ENCODE peak calls at places on chromosomes 6 and 20, in ten cellular contexts. T is ovary, K is tibial nerve, U is H1, N is upper lobe of left lung, I is SK-N-SH, O is GM12878, Z is A549, D is K562, C is transverse colon. W is an unnamed sample.

GRCh38 chr20:1185316-1185741 is 548 bp upstream of the TMEM74B start:
- DNase-seq in T (no peak), K (no peak), U (no peak), N (no peak), I (peak), O (no peak), Z (peak), D (peak), C (no peak), W (no peak)

GRCh38 chr6:89412071-89413005 is at the start of gene RRAGD:
- DNase-seq in T (peak), K (peak), U (no peak), N (peak), I (peak), O (no peak), Z (peak), D (peak), C (peak), W (no peak)

GRCh38 chr6:138981416-138981815 is 6.6 kb downstream of the REPS1 start:
- DNase-seq in T (no peak), K (no peak), U (no peak), N (no peak), I (no peak), O (no peak), Z (no peak), D (no peak), C (no peak), W (no peak)

GRCh38 chr20:58702859-58703648 is 10.5 kb downstream of the NPEPL1 start:
- DNase-seq in T (no peak), K (no peak), U (no peak), N (peak), I (no peak), O (no peak), Z (no peak), D (peak), C (peak), W (no peak)

GRCh38 chr6:153104220-153104619 is 26.9 kb downstream of the RGS17 start:
- DNase-seq in T (no peak), K (no peak), U (no peak), N (no peak), I (no peak), O (no peak), Z (no peak), D (no peak), C (no peak), W (no peak)

GRCh38 chr20:1894951-1895673 is at the start of gene SIRPA:
- DNase-seq in T (peak), K (no peak), U (no peak), N (peak), I (peak), O (no peak), Z (peak), D (peak), C (peak), W (peak)

GRCh38 chr6:131058236-131058635 is 4.8 kb downstream of the EPB41L2 start:
- DNase-seq in T (no peak), K (no peak), U (no peak), N (no peak), I (no peak), O (no peak), Z (no peak), D (no peak), C (no peak), W (no peak)

GRCh38 chr20:34943808-34944568 is 11.6 kb downstream of the GSS start:
- DNase-seq in T (no peak), K (no peak), U (no peak), N (no peak), I (no peak), O (no peak), Z (no peak), D (no peak), C (no peak), W (no peak)

GRCh38 chr20:38748863-38749153 is 548 bp downstream of the ACTR5 start:
- DNase-seq in T (no peak), K (no peak), U (no peak), N (peak), I (no peak), O (no peak), Z (no peak), D (no peak), C (peak), W (no peak)

GRCh38 chr6:85422996-85423395 is 26.9 kb upstream of the NT5E start:
- DNase-seq in T (no peak), K (no peak), U (no peak), N (no peak), I (no peak), O (no peak), Z (no peak), D (no peak), C (no peak), W (no peak)

GRCh38 chr6:116136373-116136772 is 10.4 kb upstream of the COL10A1 start:
- DNase-seq in T (no peak), K (no peak), U (no peak), N (no peak), I (no peak), O (no peak), Z (no peak), D (no peak), C (no peak), W (no peak)

GRCh38 chr6:30325873-30326445 is 768 bp upstream of the TRIM39 start:
- DNase-seq in T (peak), K (no peak), U (peak), N (peak), I (no peak), O (peak), Z (peak), D (peak), C (no peak), W (no peak)

GRCh38 chr20:8299921-8300320 is 167.9 kb downstream of the PLCB1 start:
- DNase-seq in T (no peak), K (no peak), U (no peak), N (no peak), I (no peak), O (no peak), Z (no peak), D (no peak), C (no peak), W (no peak)

GRCh38 chr6:168870982-168871381 is 382.7 kb downstream of the THBS2 start:
- DNase-seq in T (no peak), K (no peak), U (no peak), N (no peak), I (no peak), O (no peak), Z (no peak), D (no peak), C (no peak), W (no peak)

GRCh38 chr6:168865522-168865921 is 388.1 kb downstream of the THBS2 start:
- DNase-seq in T (no peak), K (no peak), U (no peak), N (no peak), I (no peak), O (no peak), Z (no peak), D (no peak), C (no peak), W (no peak)

GRCh38 chr6:168866534-168866933 is 387.1 kb downstream of the THBS2 start:
- DNase-seq in T (no peak), K (no peak), U (no peak), N (no peak), I (no peak), O (no peak), Z (no peak), D (no peak), C (no peak), W (no peak)

GRCh38 chr6:168864541-168865495 is 388.8 kb downstream of the THBS2 start:
- DNase-seq in T (no peak), K (no peak), U (no peak), N (no peak), I (no peak), O (no peak), Z (no peak), D (no peak), C (no peak), W (no peak)

DNA sequence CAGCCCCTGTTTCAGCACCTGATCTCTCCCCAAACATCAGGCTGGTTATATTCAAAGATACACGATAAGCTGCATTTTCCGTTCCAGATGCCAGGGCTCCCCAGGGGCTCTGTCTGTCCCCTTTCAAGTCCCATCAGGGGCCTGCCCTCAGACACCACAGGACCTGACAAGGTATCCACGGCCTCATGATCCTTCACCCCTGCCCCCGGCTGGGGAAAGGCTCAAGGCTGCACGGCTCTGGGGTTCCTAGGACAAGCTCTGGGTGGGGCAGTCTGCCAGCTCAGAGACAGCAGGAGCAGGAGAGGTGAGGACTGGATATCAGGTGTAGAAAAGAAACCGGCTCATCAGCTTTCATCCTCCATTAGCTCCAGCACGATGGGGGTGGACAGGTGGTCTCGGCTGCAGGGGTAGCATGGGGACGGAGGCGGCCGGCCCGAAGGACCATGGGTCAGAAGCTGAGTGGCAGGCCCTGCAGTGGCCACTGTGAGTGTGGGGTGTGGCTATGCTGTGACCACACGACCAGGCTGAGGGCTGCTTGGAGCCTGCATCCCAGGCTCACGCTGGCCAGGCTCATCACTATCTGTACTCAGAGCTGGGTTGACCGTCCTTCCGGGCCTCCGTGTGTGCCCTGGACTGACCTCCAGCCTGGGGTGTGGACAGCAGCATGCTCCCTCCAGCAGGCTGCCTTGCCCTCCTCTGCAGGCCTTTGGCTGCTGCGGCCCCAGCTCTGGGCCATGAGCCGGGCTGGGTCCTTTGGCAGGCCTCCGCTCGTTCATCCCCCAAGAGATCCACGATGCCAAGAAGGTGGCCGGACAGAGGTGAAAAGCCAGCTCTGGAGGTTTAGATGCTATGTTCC is 386.2 kb downstream of the THBS2 start:
- DNase-seq in T (no peak), K (no peak), U (no peak), N (no peak), I (no peak), O (no peak), Z (no peak), D (no peak), C (no peak), W (no peak)
- H3K27ac ChIP-seq in T (no peak), K (no peak), U (no peak), N (no peak), I (no peak), O (no peak), Z (no peak), D (no peak), C (no peak), W (no peak)

GRCh38 chr20:42112161-42112560 is 494.0 kb upstream of the CHD6 start:
- DNase-seq in T (no peak), K (no peak), U (no peak), N (no peak), I (no peak), O (no peak), Z (no peak), D (no peak), C (no peak), W (no peak)
- TF ChIP-seq EP300 in T (no peak), K (no peak), U (no peak), N (no peak), I (no peak), O (no peak), Z (no peak), D (no peak), C (no peak), W (no peak)

DNA sequence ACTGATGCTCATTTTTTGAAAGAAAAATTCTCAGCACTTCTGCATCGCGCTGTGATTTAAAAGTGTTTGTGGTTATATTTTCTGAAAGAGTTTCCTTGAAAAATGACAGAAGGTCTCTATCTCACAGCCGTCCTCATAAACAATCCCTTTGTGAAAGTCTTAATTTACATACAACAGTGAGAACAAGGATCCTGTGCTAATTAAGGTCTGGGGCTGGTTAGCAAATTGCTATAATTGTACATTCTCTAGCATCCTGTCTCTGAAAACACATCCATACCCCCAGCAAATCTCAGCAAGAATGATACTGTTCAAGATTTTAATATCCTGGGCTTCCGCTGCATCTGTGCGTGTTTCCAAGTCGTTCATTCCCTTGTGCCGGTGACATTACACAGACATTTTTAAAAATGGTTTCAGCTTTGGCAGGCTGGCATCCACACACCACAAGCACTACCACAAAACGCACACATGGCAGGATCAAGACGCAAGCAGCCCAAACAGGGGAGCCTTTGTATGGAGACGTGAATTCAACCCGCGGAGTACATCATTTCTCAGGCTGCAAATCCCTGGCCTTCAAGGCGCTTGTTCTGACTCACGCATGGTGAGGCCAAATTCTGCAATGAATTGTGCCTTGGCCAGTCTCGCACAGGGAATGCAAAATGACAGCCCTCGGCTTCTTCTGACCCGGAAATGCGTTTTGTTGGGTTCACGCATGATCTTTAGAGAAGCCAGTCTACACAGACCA is 20.3 kb downstream of the ZMYND8 start:
- DNase-seq in T (peak), K (no peak), U (no peak), N (no peak), I (no peak), O (no peak), Z (no peak), D (no peak), C (peak), W (no peak)
- H3K27ac ChIP-seq in T (peak), K (peak), U (peak), N (peak), I (peak), O (no peak), Z (peak), D (peak), C (peak), W (peak)

DNA sequence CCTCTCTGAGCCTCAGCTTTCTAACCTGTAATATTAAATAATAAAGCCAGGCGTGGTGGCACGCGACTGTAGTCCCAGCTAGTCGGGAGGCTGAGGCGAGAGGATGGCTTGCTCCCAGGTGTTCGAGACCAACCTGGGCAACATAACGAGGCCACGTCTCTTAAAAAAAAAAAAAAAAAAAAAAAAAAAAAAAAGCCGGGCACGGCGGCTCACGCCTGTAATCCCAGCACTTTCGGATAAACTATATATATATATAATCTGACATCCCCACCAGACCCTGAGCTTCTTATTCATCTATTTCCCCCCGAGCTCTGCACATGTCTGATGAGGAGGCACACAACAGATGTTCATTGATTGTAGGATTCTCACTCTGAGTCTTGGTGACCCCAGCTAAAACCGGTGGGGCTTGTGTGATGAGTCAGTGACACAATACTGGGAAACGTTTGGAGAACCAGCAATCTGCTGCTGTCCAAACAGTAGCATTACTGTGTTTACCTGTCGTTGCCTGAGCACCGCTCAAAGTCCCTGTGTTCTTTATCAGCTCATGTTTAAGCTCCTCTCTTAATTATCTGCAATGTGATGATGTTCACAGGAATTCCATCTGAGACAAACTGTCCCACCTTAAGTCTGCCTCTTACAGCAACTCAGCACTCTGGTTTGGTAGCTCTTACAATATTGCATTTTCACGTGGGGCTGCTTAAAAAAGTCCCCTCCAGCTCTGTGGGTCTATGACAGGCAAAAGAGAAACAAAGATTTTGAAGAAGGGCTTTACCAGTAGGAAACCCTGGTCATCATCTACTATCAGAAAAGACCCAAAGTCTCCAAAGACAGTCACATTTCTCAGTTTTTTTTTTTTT is 1.0 kb upstream of the SPATA2 start:
- DNase-seq in T (no peak), K (no peak), U (no peak), N (no peak), I (no peak), O (no peak), Z (peak), D (peak), C (peak), W (no peak)
- TF ChIP-seq EP300 in T (no peak), K (no peak), U (no peak), N (no peak), I (no peak), O (no peak), Z (no peak), D (peak), C (peak), W (no peak)

DNA sequence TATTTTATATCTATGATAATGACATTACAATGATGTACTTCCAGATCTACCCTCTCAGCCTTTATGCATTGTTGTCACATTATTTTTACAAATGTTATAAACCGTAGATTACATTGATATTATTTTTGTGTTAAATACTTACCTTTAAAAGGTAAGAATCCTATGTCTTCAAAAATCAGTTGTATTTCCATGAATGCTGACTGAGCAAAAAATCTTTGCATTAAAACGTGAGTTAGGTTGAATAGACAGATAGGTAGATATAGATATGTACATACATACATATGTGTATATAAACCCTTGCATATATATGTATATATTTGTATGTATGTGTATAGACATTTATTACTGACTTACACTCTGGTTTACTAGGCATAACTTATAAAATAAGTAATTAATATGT is 558.2 kb downstream of the CDH26 start:
- DNase-seq in T (no peak), K (no peak), U (no peak), N (no peak), I (no peak), O (no peak), Z (no peak), D (no peak), C (no peak), W (no peak)
- H3K27ac ChIP-seq in T (no peak), K (no peak), U (no peak), N (no peak), I (no peak), O (no peak), Z (no peak), D (no peak), C (no peak), W (no peak)

DNA sequence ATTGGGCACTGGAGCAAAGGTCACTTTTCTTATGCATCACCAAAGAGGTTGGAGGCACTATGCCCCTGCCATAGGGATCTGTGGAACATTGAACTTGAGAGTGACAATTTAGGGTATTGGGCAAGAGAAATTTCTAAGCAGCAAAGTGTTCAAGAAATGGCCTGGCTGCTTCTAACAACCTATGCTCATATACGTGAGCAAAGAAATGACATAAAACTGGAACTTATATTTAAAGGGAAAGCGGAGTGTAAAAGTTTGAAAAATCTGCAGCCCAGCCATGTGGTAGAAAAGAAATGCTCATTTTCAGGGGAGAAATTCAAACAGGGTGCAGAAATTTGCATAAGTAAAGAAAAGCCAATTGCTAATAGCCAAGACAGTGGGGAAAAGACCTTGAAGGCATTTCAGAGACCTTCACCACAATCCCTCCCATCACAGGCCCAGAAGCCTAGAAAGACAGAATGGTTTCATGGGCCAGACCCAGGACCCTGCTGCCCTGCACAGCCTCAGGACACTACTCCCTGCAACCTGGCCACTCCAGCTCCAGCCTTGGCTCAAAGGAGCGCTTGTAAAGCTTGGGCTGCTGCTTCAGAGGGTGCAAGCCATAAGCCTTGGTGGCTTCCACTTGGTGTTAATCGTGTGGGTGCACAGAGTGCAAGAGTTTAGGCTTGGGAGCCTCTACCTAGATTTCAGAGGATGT is 24.4 kb downstream of the NCR2 start:
- DNase-seq in T (no peak), K (no peak), U (no peak), N (no peak), I (no peak), O (no peak), Z (no peak), D (no peak), C (no peak), W (peak)
- TF ChIP-seq EP300 in T (no peak), K (no peak), U (no peak), N (no peak), I (no peak), O (no peak), Z (no peak), D (no peak), C (no peak), W (no peak)

DNA sequence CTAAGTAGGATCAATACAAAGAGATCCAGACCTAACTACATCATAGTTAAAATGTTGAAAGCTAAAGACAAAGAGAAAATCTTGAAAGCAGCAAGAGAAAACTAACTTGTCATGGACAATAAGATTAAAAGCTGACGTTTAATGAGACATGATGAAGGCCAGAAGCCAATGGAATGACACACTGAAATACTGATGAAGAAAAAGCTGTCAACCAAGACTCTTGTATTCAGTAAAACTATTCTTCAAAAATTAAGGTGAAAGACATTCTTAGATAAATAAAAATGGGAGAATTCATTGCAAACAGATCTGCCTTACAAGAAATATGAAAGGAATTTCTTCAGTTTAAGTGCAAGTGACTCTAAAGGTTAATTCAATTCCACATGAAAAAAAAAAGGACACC is 145.9 kb upstream of the KCNK16 start:
- DNase-seq in T (no peak), K (no peak), U (no peak), N (no peak), I (no peak), O (no peak), Z (no peak), D (no peak), C (no peak), W (no peak)
- H3K27ac ChIP-seq in T (no peak), K (no peak), U (no peak), N (no peak), I (no peak), O (no peak), Z (no peak), D (no peak), C (no peak), W (no peak)

W was measured in esophagus muscularis mucosa.